ENCODE peak calls at places on chromosomes 3 and 15, in seven cellular contexts. Q, K, W, L, F, H and X are unnamed samples.

GRCh38 chr3:183551930-183552329 is 3.6 kb downstream of the KLHL6 start:
- DNase-seq in L (no peak), W (no peak), H (no peak), K (no peak), Q (no peak), F (no peak), X (no peak)

GRCh38 chr3:33717616-33717865 is 513 bp downstream of the CLASP2 start:
- DNase-seq in Q (no peak), L (no peak), K (peak; percentile 69), F (no peak), H (no peak), W (peak; percentile 48), X (no peak)

GRCh38 chr3:194713299-194714121 is 27.8 kb downstream of the FAM43A start:
- DNase-seq in K (no peak), Q (no peak), L (no peak), H (peak; percentile 86), F (no peak), W (no peak), X (no peak)

GRCh38 chr3:42025388-42026138 is 63.7 kb upstream of the ULK4 start:
- DNase-seq in H (peak; percentile 61), K (peak; percentile 93), W (peak; percentile 99), Q (peak; percentile 89), F (peak; percentile 95), L (no peak), X (peak; percentile 99)

GRCh38 chr3:33042668-33043067 is 54.3 kb downstream of the GLB1 start:
- DNase-seq in Q (no peak), H (no peak), L (no peak), K (no peak), F (no peak), W (no peak), X (no peak)

GRCh38 chr15:68401496-68402431 is 30.2 kb downstream of the ITGA11 start:
- DNase-seq in H (no peak), F (no peak), K (peak; percentile 13), W (no peak), Q (no peak), L (no peak), X (no peak)

GRCh38 chr15:63134245-63134644 is 12.6 kb downstream of the LACTB start:
- DNase-seq in Q (no peak), H (no peak), W (no peak), L (no peak), K (no peak), F (no peak), X (no peak)

GRCh38 chr3:172132721-172133311 is 93.4 kb downstream of the FNDC3B start:
- DNase-seq in F (no peak), K (no peak), Q (no peak), H (no peak), W (no peak), L (no peak), X (no peak)

GRCh38 chr3:150177673-150178378 is 207.1 kb upstream of the PFN2 start:
- DNase-seq in L (no peak), H (no peak), Q (no peak), W (peak; percentile 84), K (no peak), F (no peak), X (peak; percentile 41)

GRCh38 chr15:65833501-65834220 is 35.6 kb upstream of the RAB11A start:
- DNase-seq in F (no peak), Q (no peak), L (no peak), K (no peak), H (no peak), W (no peak), X (no peak)

GRCh38 chr15:65835452-65835851 is 33.8 kb upstream of the RAB11A start:
- DNase-seq in F (no peak), L (no peak), Q (no peak), H (no peak), W (no peak), K (no peak), X (no peak)

GRCh38 chr15:65829150-65829764 is 37.2 kb upstream of the DENND4A start:
- DNase-seq in W (peak; percentile 22), F (peak; percentile 49), Q (no peak), K (no peak), H (peak; percentile 88), L (no peak), X (peak; percentile 29)

GRCh38 chr15:65834603-65835282 is 34.5 kb upstream of the RAB11A start:
- DNase-seq in H (no peak), Q (no peak), W (no peak), L (no peak), K (no peak), F (no peak), X (no peak)

GRCh38 chr15:65832549-65833364 is 36.5 kb upstream of the RAB11A start:
- DNase-seq in L (peak; percentile 74), Q (peak; percentile 15), W (peak; percentile 90), H (peak; percentile 99), F (peak; percentile 99), K (peak; percentile 91), X (peak; percentile 98)
- H2AK5ac ChIP-seq in L (no peak overlapping the region), Q (no peak overlapping the region), W (no peak overlapping the region), H (no peak overlapping the region), F (no peak overlapping the region), K (no peak overlapping the region), X (no peak overlapping the region)

GRCh38 chr3:158095302-158095997 is 10.8 kb downstream of the SHOX2 start:
- DNase-seq in L (no peak), W (no peak), H (no peak), K (peak; percentile 50), F (peak; percentile 46), Q (no peak), X (peak; percentile 18)

GRCh38 chr3:158093526-158093925 is 12.7 kb downstream of the SHOX2 start:
- DNase-seq in W (no peak), L (no peak), F (no peak), K (no peak), H (no peak), Q (no peak), X (no peak)

GRCh38 chr3:158097141-158097540 is 9.1 kb downstream of the SHOX2 start:
- DNase-seq in H (no peak), K (no peak), F (no peak), W (no peak), L (no peak), Q (no peak), X (no peak)

GRCh38 chr3:158094235-158094916 is 11.8 kb downstream of the SHOX2 start:
- DNase-seq in F (peak; percentile 73), Q (no peak), K (peak; percentile 68), H (no peak), W (no peak), L (no peak), X (no peak)

DNA sequence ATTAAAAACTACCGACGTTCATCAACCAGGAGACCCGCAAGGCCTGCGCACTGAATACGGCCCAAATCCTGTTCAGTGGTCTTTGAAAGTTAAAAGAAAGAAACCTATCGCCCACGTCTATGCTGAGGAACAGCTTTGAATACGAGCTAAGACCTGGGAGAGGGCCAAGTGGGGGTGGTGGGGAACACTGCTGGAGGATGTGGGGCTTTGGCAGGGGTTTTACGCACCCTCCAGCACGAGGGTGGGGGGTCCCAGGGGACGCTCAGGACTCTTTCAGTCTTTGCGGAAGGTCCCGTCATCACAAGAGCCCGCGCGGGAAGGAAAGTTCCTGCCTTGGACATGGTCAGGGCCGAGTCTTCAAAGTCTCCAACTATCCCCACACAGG is 11.3 kb downstream of the SHOX2 start:
- DNase-seq in W (no peak), Q (no peak), H (no peak), F (peak; percentile 27), L (no peak), K (no peak), X (no peak)
- H2AK5ac ChIP-seq in W (no peak overlapping the region), Q (no peak overlapping the region), H (no peak overlapping the region), F (no peak overlapping the region), L (no peak overlapping the region), K (no peak overlapping the region), X (no peak overlapping the region)

DNA sequence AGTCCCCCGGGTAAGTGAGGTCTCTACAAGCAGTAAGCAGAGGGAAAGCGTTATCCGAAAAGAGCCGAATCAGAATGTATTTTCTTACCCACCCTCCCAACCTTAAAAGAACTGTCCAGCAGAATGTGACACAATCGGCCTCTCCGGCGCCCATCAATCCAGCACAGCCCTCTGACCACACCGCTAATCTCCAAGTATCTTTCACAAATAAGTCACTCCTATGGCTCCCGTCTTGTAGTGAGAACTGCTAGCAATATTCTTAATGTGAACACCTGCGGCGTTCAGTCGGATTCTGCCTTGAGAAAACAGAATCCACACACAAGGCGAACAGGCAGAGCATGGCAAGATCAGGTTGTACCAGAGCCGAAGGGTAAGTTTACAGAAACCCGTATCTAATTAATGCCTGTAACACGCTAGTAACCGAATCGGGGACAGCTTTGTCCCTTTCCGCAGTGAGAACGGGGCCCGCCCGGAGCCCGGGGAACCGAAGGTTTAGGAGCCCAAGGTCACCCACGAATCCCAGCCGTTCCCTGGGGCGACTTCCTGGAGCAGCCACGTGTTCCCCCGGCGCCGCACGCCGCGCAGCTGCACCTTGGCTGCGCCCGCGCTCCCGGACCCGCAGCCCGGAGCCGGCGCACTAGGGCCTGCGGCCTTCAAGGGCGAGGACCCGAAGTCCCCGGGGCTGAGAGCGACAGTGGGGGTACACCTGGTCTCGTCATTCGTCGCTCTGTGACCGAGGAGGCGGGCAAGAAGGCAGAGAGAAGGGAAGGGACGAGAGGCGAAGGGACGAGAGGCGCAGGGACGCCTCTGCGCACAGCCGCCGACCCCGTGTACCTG is 675 bp downstream of the TFRC start:
- DNase-seq in L (no peak), Q (peak; percentile 42), H (peak; percentile 66), K (peak; percentile 39), W (peak; percentile 38), F (peak; percentile 61), X (peak; percentile 65)
- H2AK5ac ChIP-seq in L (no peak overlapping the region), Q (no peak overlapping the region), H (peak overlapping the region; percentile 41), K (no peak overlapping the region), W (peak overlapping the region; percentile 20), F (no peak overlapping the region), X (no peak overlapping the region)

GRCh38 chr3:84885199-84885882 is 73.4 kb upstream of the CADM2 start:
- DNase-seq in H (no peak), K (no peak), F (no peak), W (no peak), Q (no peak), L (no peak), X (no peak)
- H2AK5ac ChIP-seq in H (no peak overlapping the region), K (no peak overlapping the region), F (no peak overlapping the region), W (no peak overlapping the region), Q (no peak overlapping the region), L (no peak overlapping the region), X (no peak overlapping the region)